ENCODE peak calls at places on chromosome 22, in four cellular contexts. V, Q, W and P are unnamed samples. For H3K4me1, the result is how much of the 10 kb centered on the place peaks cover.

GRCh38 chr22:32801436-32802290 is at the start of gene TIMP3:
- DNase-seq in W (peak), V (no peak), Q (peak), P (peak)

GRCh38 chr22:37218771-37219411 is 6.6 kb upstream of the SSTR3 start:
- DNase-seq in V (peak), W (no peak), Q (no peak), P (no peak)

GRCh38 chr22:37428649-37429586 is 1.6 kb upstream of the ELFN2 start:
- DNase-seq in W (peak), Q (peak), V (peak), P (peak)

GRCh38 chr22:27215826-27216320 is 558.5 kb downstream of the MIAT start:
- DNase-seq in V (no peak), W (no peak), Q (no peak), P (no peak)

GRCh38 chr22:48432721-48433518 is 1394.8 kb downstream of the BRD1 start:
- DNase-seq in W (no peak), Q (no peak), V (no peak), P (no peak)

GRCh38 chr22:44045171-44045570 is 21.1 kb downstream of the PARVB start:
- DNase-seq in Q (peak), V (no peak), W (no peak), P (no peak)

GRCh38 chr22:27669798-27670599 is 131.6 kb downstream of the MN1 start:
- DNase-seq in V (no peak), W (peak), Q (no peak), P (peak)

GRCh38 chr22:47067331-47067890 is 305.0 kb downstream of the TBC1D22A start:
- DNase-seq in W (no peak), Q (no peak), V (no peak), P (no peak)

GRCh38 chr22:45007247-45007945 is 2.4 kb downstream of the PHF21B start:
- DNase-seq in V (no peak), W (peak), Q (peak), P (peak)

GRCh38 chr22:32708835-32709234 is 92.7 kb upstream of the TIMP3 start:
- DNase-seq in Q (no peak), W (no peak), V (no peak), P (no peak)

GRCh38 chr22:37457093-37457893 is 28.9 kb downstream of the MFNG start:
- DNase-seq in V (peak), W (peak), Q (peak), P (peak)

GRCh38 chr22:44667829-44668189 is 34.2 kb upstream of the PRR5 start:
- DNase-seq in V (peak), W (no peak), Q (no peak), P (no peak)

GRCh38 chr22:46245515-46245914 is 4.6 kb downstream of the CDPF1 start:
- DNase-seq in V (no peak), W (no peak), Q (peak), P (no peak)

GRCh38 chr22:32531955-32532818 is 57.6 kb downstream of the FBXO7 start:
- DNase-seq in V (no peak), W (peak), Q (peak), P (peak)

GRCh38 chr22:27983361-27983791 is 64.3 kb upstream of the PITPNB start:
- DNase-seq in V (no peak), W (no peak), Q (no peak), P (no peak)

GRCh38 chr22:36977401-36977861 is 41.8 kb downstream of the TST start:
- DNase-seq in W (peak), V (peak), Q (peak), P (peak)

GRCh38 chr22:45971389-45972028 is 5.5 kb downstream of the WNT7B start:
- DNase-seq in W (no peak), Q (no peak), V (no peak), P (peak)

GRCh38 chr22:37018815-37019308 is 385 bp downstream of the TST start:
- DNase-seq in Q (peak), W (peak), V (no peak), P (peak)

GRCh38 chr22:47107431-47107830 is 345.0 kb downstream of the TBC1D22A start:
- DNase-seq in W (no peak), V (no peak), Q (no peak), P (no peak)

GRCh38 chr22:45254789-45255261 is 14.1 kb upstream of the KIAA0930 start:
- DNase-seq in V (no peak), W (no peak), Q (no peak), P (no peak)

GRCh38 chr22:17942721-17943120 is 81.6 kb downstream of the MICAL3 start:
- DNase-seq in Q (no peak), V (no peak), W (no peak), P (no peak)

GRCh38 chr22:26629988-26630761 is 8.4 kb downstream of the CRYBA4 start:
- DNase-seq in V (no peak), W (peak), Q (no peak), P (peak)

GRCh38 chr22:27086728-27087450 is 429.5 kb downstream of the MIAT start:
- DNase-seq in W (no peak), Q (no peak), V (no peak), P (peak)

GRCh38 chr22:19997561-19998231 is 18.9 kb downstream of the ARVCF start:
- DNase-seq in W (no peak), V (no peak), Q (no peak), P (no peak)
- H3K4me1 ChIP-seq in W (under half), V (under half), Q (under half), P (under half)

DNA sequence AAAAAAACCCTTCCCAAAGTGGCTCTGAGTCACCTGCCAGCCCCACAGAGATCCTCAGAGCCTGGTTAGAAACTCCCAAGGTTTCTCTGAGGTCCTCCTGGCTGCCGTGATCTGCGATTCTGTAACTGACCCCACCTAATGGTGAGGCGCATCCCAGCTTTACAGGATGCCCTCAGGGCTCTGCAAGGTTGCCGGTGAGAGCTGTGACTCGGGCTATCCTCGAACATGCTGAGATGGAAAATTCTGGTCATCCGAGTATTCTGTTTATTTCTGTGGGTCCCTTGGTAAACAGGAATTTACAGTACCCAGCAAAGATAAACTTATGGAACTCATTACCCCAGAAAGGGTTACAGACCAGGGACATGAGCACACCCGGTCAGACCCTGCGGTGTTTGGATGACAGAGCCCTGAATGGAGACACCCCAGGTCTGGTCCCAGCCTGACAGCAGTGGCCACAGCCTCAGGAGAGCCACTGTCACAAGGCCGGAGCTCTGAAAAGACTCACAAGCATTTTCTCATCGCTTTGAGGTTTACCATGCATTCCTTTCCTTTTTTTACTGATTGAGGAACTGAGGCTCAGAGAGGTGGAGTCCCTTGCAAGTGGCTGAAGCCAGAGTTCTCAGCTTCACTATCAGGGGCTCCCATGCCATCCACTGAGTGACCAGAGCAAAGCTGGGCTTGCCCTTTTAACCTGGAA is 22.2 kb downstream of the LIF start:
- DNase-seq in Q (no peak), W (no peak), V (no peak), P (no peak)
- H3K4me1 ChIP-seq in Q (under half), W (under half), V (half or more), P (under half)

GRCh38 chr22:50508897-50509296 is 873 bp downstream of the NCAPH2 start:
- DNase-seq in V (no peak), Q (no peak), W (no peak), P (no peak)
- H3K4me1 ChIP-seq in V (under half), Q (under half), W (under half), P (under half)

GRCh38 chr22:39448205-39449054 is 8.4 kb upstream of the MGAT3 start:
- DNase-seq in V (no peak), Q (no peak), W (peak), P (no peak)
- H3K4me1 ChIP-seq in V (under half), Q (under half), W (under half), P (under half)

GRCh38 chr22:25023879-25024278 is 71.4 kb downstream of the KIAA1671 start:
- DNase-seq in W (no peak), Q (no peak), V (no peak), P (no peak)
- H3K4me1 ChIP-seq in W (under half), Q (under half), V (under half), P (under half)

GRCh38 chr22:22583030-22583429 is 24.0 kb upstream of the PRAME start:
- DNase-seq in V (no peak), Q (no peak), W (no peak), P (no peak)
- H3K4me1 ChIP-seq in V (under half), Q (under half), W (under half), P (under half)

GRCh38 chr22:42275176-42275575 is 4.7 kb upstream of the TCF20 start:
- DNase-seq in Q (no peak), W (no peak), V (no peak), P (no peak)
- H3K4me1 ChIP-seq in Q (under half), W (under half), V (under half), P (under half)

GRCh38 chr22:40571887-40572286 is 64.6 kb downstream of the MRTFA start:
- DNase-seq in V (no peak), Q (no peak), W (no peak), P (no peak)
- H3K4me1 ChIP-seq in V (under half), Q (under half), W (under half), P (under half)

DNA sequence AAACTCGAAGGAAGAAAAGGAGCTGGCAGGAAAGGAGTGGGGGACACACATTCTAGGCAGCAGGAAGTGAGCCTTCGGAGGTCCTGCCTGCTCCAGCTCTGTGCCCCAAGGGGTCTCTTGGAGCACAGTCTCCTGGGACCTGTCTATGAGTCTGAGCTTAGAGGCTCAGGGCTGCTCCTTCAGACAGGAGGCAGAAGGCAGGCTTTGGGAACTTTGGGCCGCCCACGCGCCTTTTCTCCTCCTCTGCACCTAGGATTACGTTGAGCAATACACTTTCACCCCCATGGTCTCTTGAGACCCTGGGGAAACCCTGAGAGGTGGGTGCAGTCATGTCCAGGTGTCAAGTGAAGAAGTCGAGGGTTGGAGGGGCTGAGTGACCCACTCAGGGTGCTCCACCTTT is 965 bp downstream of the TCN2 start:
- DNase-seq in W (no peak), Q (no peak), V (no peak), P (no peak)
- H3K4me1 ChIP-seq in W (under half), Q (under half), V (under half), P (under half)

GRCh38 chr22:42996646-42997365 is 18.1 kb downstream of the PACSIN2 start:
- DNase-seq in W (no peak), Q (no peak), V (no peak), P (no peak)
- H3K4me1 ChIP-seq in W (under half), Q (under half), V (under half), P (under half)